ENCODE peak calls at places on chromosomes 7 and 10, in six cellular contexts. One of them, this sample, is unnamed.

GRCh38 chr10:91251430-91252056 is 31.1 kb downstream of the PCGF5 start:
- DNase-seq in A549: peak; percentile 56
- DNase-seq in prostate gland: peak; percentile 45
- DNase-seq in HepG2: peak; percentile 54
- DNase-seq in stomach: peak; percentile 61
- DNase-seq in hepatocyte: peak; percentile 69
- DNase-seq in this sample: peak; percentile 18

GRCh38 chr7:81652225-81652624 is 117.6 kb downstream of the HGF start:
- DNase-seq in prostate gland: no peak
- DNase-seq in hepatocyte: no peak
- DNase-seq in A549: no peak
- DNase-seq in HepG2: no peak
- DNase-seq in stomach: no peak
- DNase-seq in this sample: no peak

GRCh38 chr7:4783762-4784351 is 8.4 kb downstream of the AP5Z1 start:
- DNase-seq in hepatocyte: no peak
- DNase-seq in A549: no peak
- DNase-seq in HepG2: no peak
- DNase-seq in stomach: no peak
- DNase-seq in prostate gland: no peak
- DNase-seq in this sample: no peak

GRCh38 chr10:61975107-61975932 is 73.8 kb downstream of the ARID5B start:
- DNase-seq in A549: peak; percentile 8
- DNase-seq in HepG2: no peak
- DNase-seq in stomach: no peak
- DNase-seq in hepatocyte: peak; percentile 32
- DNase-seq in prostate gland: no peak
- DNase-seq in this sample: no peak

GRCh38 chr10:102342958-102343357 is 52.5 kb upstream of the NFKB2 start:
- DNase-seq in stomach: no peak
- DNase-seq in A549: no peak
- DNase-seq in HepG2: no peak
- DNase-seq in hepatocyte: no peak
- DNase-seq in prostate gland: no peak
- DNase-seq in this sample: no peak

GRCh38 chr7:8109196-8110022 is 140.8 kb downstream of the GLCCI1 start:
- DNase-seq in prostate gland: no peak
- DNase-seq in hepatocyte: no peak
- DNase-seq in A549: no peak
- DNase-seq in stomach: no peak
- DNase-seq in HepG2: no peak
- DNase-seq in this sample: no peak

GRCh38 chr10:81708946-81709345 is 166.0 kb upstream of the NRG3 start:
- DNase-seq in HepG2: no peak
- DNase-seq in A549: no peak
- DNase-seq in stomach: no peak
- DNase-seq in hepatocyte: no peak
- DNase-seq in prostate gland: no peak
- DNase-seq in this sample: no peak

GRCh38 chr7:24715661-24716479 is 41.4 kb downstream of the GSDME start:
- DNase-seq in A549: peak; percentile 60
- DNase-seq in HepG2: peak; percentile 21
- DNase-seq in hepatocyte: peak; percentile 59
- DNase-seq in stomach: no peak
- DNase-seq in prostate gland: no peak
- DNase-seq in this sample: no peak

GRCh38 chr10:24238527-24239247 is 29.7 kb downstream of the KIAA1217 start:
- DNase-seq in A549: no peak
- DNase-seq in prostate gland: peak; percentile 50
- DNase-seq in stomach: no peak
- DNase-seq in hepatocyte: peak; percentile 65
- DNase-seq in HepG2: no peak
- DNase-seq in this sample: no peak

GRCh38 chr10:62620491-62620890 is 184.0 kb upstream of the ADO start:
- DNase-seq in A549: no peak
- DNase-seq in stomach: no peak
- DNase-seq in hepatocyte: no peak
- DNase-seq in HepG2: no peak
- DNase-seq in prostate gland: no peak
- DNase-seq in this sample: no peak

GRCh38 chr10:80454526-80455460 is 683 bp downstream of the TSPAN14 start:
- DNase-seq in A549: no peak
- DNase-seq in stomach: peak; percentile 67
- DNase-seq in prostate gland: no peak
- DNase-seq in HepG2: no peak
- DNase-seq in hepatocyte: peak; percentile 67
- DNase-seq in this sample: no peak

GRCh38 chr10:101380353-101381017 is 26.5 kb downstream of the BTRC start:
- DNase-seq in hepatocyte: no peak
- DNase-seq in prostate gland: no peak
- DNase-seq in HepG2: no peak
- DNase-seq in stomach: no peak
- DNase-seq in A549: no peak
- DNase-seq in this sample: no peak

GRCh38 chr7:12801107-12801506 is 113.7 kb downstream of the ARL4A start:
- DNase-seq in stomach: peak; percentile 84
- DNase-seq in prostate gland: peak; percentile 17
- DNase-seq in hepatocyte: peak; percentile 73
- DNase-seq in HepG2: no peak
- DNase-seq in A549: no peak
- DNase-seq in this sample: no peak

GRCh38 chr7:17207220-17207619 is 91.2 kb upstream of the AHR start:
- DNase-seq in hepatocyte: no peak
- DNase-seq in HepG2: peak; percentile 64
- DNase-seq in stomach: no peak
- DNase-seq in A549: peak; percentile 40
- DNase-seq in prostate gland: no peak
- DNase-seq in this sample: no peak

GRCh38 chr10:117885206-117885605 is 161.5 kb downstream of the RAB11FIP2 start:
- DNase-seq in hepatocyte: no peak
- DNase-seq in stomach: no peak
- DNase-seq in prostate gland: no peak
- DNase-seq in A549: no peak
- DNase-seq in HepG2: no peak
- DNase-seq in this sample: no peak

GRCh38 chr10:103693070-103693811 is 162.1 kb downstream of the SH3PXD2A start:
- DNase-seq in HepG2: no peak
- DNase-seq in prostate gland: no peak
- DNase-seq in stomach: no peak
- DNase-seq in A549: no peak
- DNase-seq in hepatocyte: peak; percentile 68
- DNase-seq in this sample: peak; percentile 31

GRCh38 chr7:129613016-129613337 is 1.5 kb downstream of the NRF1 start:
- DNase-seq in A549: no peak
- DNase-seq in hepatocyte: no peak
- DNase-seq in stomach: no peak
- DNase-seq in prostate gland: no peak
- DNase-seq in HepG2: no peak
- DNase-seq in this sample: no peak

GRCh38 chr10:48572414-48572813 is 32.5 kb downstream of the ARHGAP22 start:
- DNase-seq in hepatocyte: no peak
- DNase-seq in prostate gland: no peak
- DNase-seq in stomach: no peak
- DNase-seq in HepG2: no peak
- DNase-seq in A549: no peak
- DNase-seq in this sample: no peak

GRCh38 chr7:143519411-143520131 is 41.9 kb downstream of the TAS2R41 start:
- DNase-seq in hepatocyte: no peak
- DNase-seq in A549: peak; percentile 37
- DNase-seq in stomach: no peak
- DNase-seq in prostate gland: no peak
- DNase-seq in HepG2: no peak
- DNase-seq in this sample: no peak

GRCh38 chr10:78413294-78414055 is 379.8 kb downstream of the RPS24 start:
- DNase-seq in prostate gland: no peak
- DNase-seq in hepatocyte: no peak
- DNase-seq in HepG2: no peak
- DNase-seq in stomach: peak; percentile 19
- DNase-seq in A549: no peak
- DNase-seq in this sample: no peak

GRCh38 chr7:101494602-101495329 is 132.1 kb downstream of the COL26A1 start:
- DNase-seq in hepatocyte: no peak
- DNase-seq in prostate gland: no peak
- DNase-seq in HepG2: no peak
- DNase-seq in A549: no peak
- DNase-seq in stomach: no peak
- DNase-seq in this sample: no peak

GRCh38 chr7:156473476-156474240 is 166.9 kb upstream of the RNF32 start:
- DNase-seq in prostate gland: peak; percentile 29
- DNase-seq in HepG2: peak; percentile 25
- DNase-seq in A549: peak; percentile 53
- DNase-seq in hepatocyte: peak; percentile 69
- DNase-seq in stomach: peak; percentile 56
- DNase-seq in this sample: no peak

GRCh38 chr10:7933262-7933661 is 115.0 kb downstream of the TAF3 start:
- DNase-seq in stomach: no peak
- DNase-seq in HepG2: no peak
- DNase-seq in hepatocyte: peak; percentile 11
- DNase-seq in prostate gland: no peak
- DNase-seq in A549: no peak
- DNase-seq in this sample: no peak

GRCh38 chr7:8263048-8263447 is 1.1 kb upstream of the ICA1 start:
- DNase-seq in stomach: no peak
- DNase-seq in hepatocyte: no peak
- DNase-seq in A549: no peak
- DNase-seq in prostate gland: no peak
- DNase-seq in HepG2: no peak
- DNase-seq in this sample: no peak

GRCh38 chr7:50356212-50356944 is 51.9 kb downstream of the IKZF1 start:
- DNase-seq in A549: no peak
- DNase-seq in hepatocyte: no peak
- DNase-seq in prostate gland: no peak
- DNase-seq in stomach: no peak
- DNase-seq in HepG2: no peak
- DNase-seq in this sample: no peak

GRCh38 chr7:70303780-70304179 is 705.5 kb downstream of the AUTS2 start:
- DNase-seq in hepatocyte: no peak
- DNase-seq in A549: no peak
- DNase-seq in HepG2: no peak
- DNase-seq in prostate gland: no peak
- DNase-seq in stomach: no peak
- DNase-seq in this sample: no peak

GRCh38 chr7:26813426-26813825 is 51.0 kb downstream of the SKAP2 start:
- DNase-seq in HepG2: peak; percentile 64
- DNase-seq in hepatocyte: no peak
- DNase-seq in stomach: no peak
- DNase-seq in A549: peak; percentile 62
- DNase-seq in prostate gland: no peak
- DNase-seq in this sample: no peak

GRCh38 chr10:102502029-102502336 is 529 bp downstream of the ACTR1A start:
- DNase-seq in hepatocyte: peak; percentile 99
- DNase-seq in A549: peak; percentile 99
- DNase-seq in stomach: peak; percentile 99
- DNase-seq in prostate gland: peak; percentile 99
- DNase-seq in HepG2: peak; percentile 97
- DNase-seq in this sample: peak; percentile 98

GRCh38 chr7:155965010-155965409 is 152.7 kb upstream of the SHH start:
- DNase-seq in HepG2: no peak
- DNase-seq in stomach: peak; percentile 21
- DNase-seq in A549: no peak
- DNase-seq in hepatocyte: no peak
- DNase-seq in prostate gland: no peak
- DNase-seq in this sample: no peak

GRCh38 chr10:72277340-72277995 is 3.7 kb downstream of the DDIT4 start:
- DNase-seq in HepG2: no peak
- DNase-seq in hepatocyte: no peak
- DNase-seq in prostate gland: no peak
- DNase-seq in A549: peak; percentile 74
- DNase-seq in stomach: no peak
- DNase-seq in this sample: no peak
- H3K4me3 ChIP-seq in HepG2: no peak overlapping the region
- H3K4me3 ChIP-seq in hepatocyte: no peak overlapping the region
- H3K4me3 ChIP-seq in prostate gland: no peak overlapping the region
- H3K4me3 ChIP-seq in A549: no peak overlapping the region
- H3K4me3 ChIP-seq in stomach: no peak overlapping the region
- H3K4me3 ChIP-seq in this sample: no peak overlapping the region

GRCh38 chr7:116420003-116420402 is 79.5 kb upstream of the CAV2 start:
- DNase-seq in prostate gland: no peak
- DNase-seq in stomach: no peak
- DNase-seq in A549: no peak
- DNase-seq in hepatocyte: no peak
- DNase-seq in HepG2: no peak
- DNase-seq in this sample: no peak
- TF ChIP-seq CTCF in prostate gland: no peak
- TF ChIP-seq CTCF in stomach: no peak
- TF ChIP-seq CTCF in A549: no peak
- TF ChIP-seq CTCF in hepatocyte: no peak
- TF ChIP-seq CTCF in HepG2: no peak
- TF ChIP-seq CTCF in this sample: no peak

DNA sequence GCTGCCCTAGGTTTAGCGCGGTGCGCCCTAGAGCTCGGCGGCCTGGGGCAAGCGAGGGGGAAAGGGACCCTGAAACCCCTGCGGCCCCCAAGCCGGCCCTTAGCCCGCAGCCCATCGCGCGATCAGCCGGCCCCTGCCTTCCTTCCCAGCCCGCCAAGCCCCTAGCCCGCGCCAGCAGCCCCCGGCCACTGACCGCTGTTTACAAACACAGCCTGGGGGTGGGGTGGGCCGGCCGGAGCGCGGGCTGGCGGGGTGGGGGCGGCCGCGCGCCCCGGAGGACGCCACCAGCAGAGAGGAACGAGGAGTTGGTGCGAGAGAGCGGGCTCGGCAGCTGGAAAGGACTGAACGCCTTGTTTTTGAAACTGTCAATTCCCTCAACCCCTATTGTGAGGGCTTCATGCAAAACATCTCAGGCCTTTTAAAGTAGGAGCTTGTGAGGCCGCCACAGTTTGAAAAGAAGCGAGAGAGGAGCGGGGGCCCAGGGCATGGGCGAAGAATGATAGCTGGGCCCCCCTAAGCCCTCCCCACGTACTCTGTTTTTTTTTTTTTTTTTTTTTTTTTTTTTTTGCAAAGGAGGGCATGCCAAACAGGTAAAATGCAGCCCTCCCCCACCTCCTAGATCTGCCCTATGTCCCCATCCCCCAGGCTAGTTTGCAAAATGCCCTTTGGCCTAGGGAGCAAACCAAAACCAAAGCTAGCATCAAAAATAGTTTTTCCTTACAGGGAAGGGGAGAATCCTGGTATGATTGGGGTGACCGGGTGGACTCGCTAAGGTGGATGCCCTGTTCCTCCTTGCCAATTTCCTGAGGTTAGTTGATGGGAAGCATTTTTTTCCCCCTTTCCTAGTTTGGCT is 15.0 kb downstream of the SKIDA1 start:
- DNase-seq in stomach: no peak
- DNase-seq in HepG2: no peak
- DNase-seq in hepatocyte: no peak
- DNase-seq in prostate gland: no peak
- DNase-seq in A549: no peak
- DNase-seq in this sample: no peak
- H3K4me3 ChIP-seq in stomach: peak overlapping the region; percentile 37
- H3K4me3 ChIP-seq in HepG2: no peak overlapping the region
- H3K4me3 ChIP-seq in hepatocyte: peak overlapping the region; percentile 33
- H3K4me3 ChIP-seq in prostate gland: peak overlapping the region; percentile 6
- H3K4me3 ChIP-seq in A549: no peak overlapping the region
- H3K4me3 ChIP-seq in this sample: no peak overlapping the region

GRCh38 chr10:4704034-4704545 is 121.9 kb upstream of the AKR1E2 start:
- DNase-seq in stomach: no peak
- DNase-seq in HepG2: no peak
- DNase-seq in hepatocyte: peak; percentile 15
- DNase-seq in prostate gland: no peak
- DNase-seq in A549: peak; percentile 62
- DNase-seq in this sample: no peak

GRCh38 chr10:4710858-4711257 is 115.1 kb upstream of the AKR1E2 start:
- DNase-seq in A549: no peak
- DNase-seq in hepatocyte: no peak
- DNase-seq in stomach: no peak
- DNase-seq in prostate gland: no peak
- DNase-seq in HepG2: no peak
- DNase-seq in this sample: no peak

GRCh38 chr10:4708123-4708759 is 117.8 kb upstream of the AKR1E2 start:
- DNase-seq in prostate gland: no peak
- DNase-seq in A549: peak; percentile 36
- DNase-seq in hepatocyte: no peak
- DNase-seq in stomach: no peak
- DNase-seq in HepG2: peak; percentile 15
- DNase-seq in this sample: no peak
- TF ChIP-seq CTCF in prostate gland: no peak
- TF ChIP-seq CTCF in A549: peak; percentile 22
- TF ChIP-seq CTCF in hepatocyte: no peak
- TF ChIP-seq CTCF in stomach: no peak
- TF ChIP-seq CTCF in HepG2: peak; percentile 27
- TF ChIP-seq CTCF in this sample: no peak